ENCODE peak calls at places on chromosomes 6 and 20, in nine cellular contexts. One of them, this sample, is unnamed.

GRCh38 chr6:42450314-42451145 is 1.2 kb downstream of the TRERF1 start:
- DNase-seq in HepG2: no peak
- DNase-seq in testis: peak
- DNase-seq in K562: no peak
- DNase-seq in fibroblast of lung: peak
- DNase-seq in activated B cell treated with CpG ODN at 0.5 μM for 24 hours: no peak
- DNase-seq in psoas muscle: no peak
- DNase-seq in lower lobe of right lung: no peak
- DNase-seq in right lobe of liver: no peak
- DNase-seq in this sample: no peak

GRCh38 chr20:49751397-49751735 is 37.7 kb upstream of the B4GALT5 start:
- DNase-seq in HepG2: no peak
- DNase-seq in testis: no peak
- DNase-seq in K562: no peak
- DNase-seq in fibroblast of lung: no peak
- DNase-seq in activated B cell treated with CpG ODN at 0.5 μM for 24 hours: no peak
- DNase-seq in psoas muscle: peak
- DNase-seq in lower lobe of right lung: no peak
- DNase-seq in right lobe of liver: no peak
- DNase-seq in this sample: no peak

GRCh38 chr6:53203483-53203882 is 54.8 kb upstream of the GCM1 start:
- DNase-seq in HepG2: no peak
- DNase-seq in testis: no peak
- DNase-seq in K562: no peak
- DNase-seq in fibroblast of lung: no peak
- DNase-seq in activated B cell treated with CpG ODN at 0.5 μM for 24 hours: no peak
- DNase-seq in psoas muscle: no peak
- DNase-seq in lower lobe of right lung: no peak
- DNase-seq in right lobe of liver: no peak
- DNase-seq in this sample: no peak

GRCh38 chr20:20368414-20369352 is 779 bp downstream of the INSM1 start:
- DNase-seq in HepG2: no peak
- DNase-seq in testis: no peak
- DNase-seq in K562: no peak
- DNase-seq in fibroblast of lung: no peak
- DNase-seq in activated B cell treated with CpG ODN at 0.5 μM for 24 hours: peak
- DNase-seq in psoas muscle: no peak
- DNase-seq in lower lobe of right lung: no peak
- DNase-seq in right lobe of liver: no peak
- DNase-seq in this sample: no peak

GRCh38 chr6:53862517-53863457 is 68.0 kb downstream of the LRRC1 start:
- DNase-seq in HepG2: no peak
- DNase-seq in testis: peak
- DNase-seq in K562: no peak
- DNase-seq in fibroblast of lung: peak
- DNase-seq in activated B cell treated with CpG ODN at 0.5 μM for 24 hours: no peak
- DNase-seq in psoas muscle: no peak
- DNase-seq in lower lobe of right lung: no peak
- DNase-seq in right lobe of liver: no peak
- DNase-seq in this sample: no peak

GRCh38 chr20:6590891-6591679 is 176.4 kb upstream of the BMP2 start:
- DNase-seq in HepG2: no peak
- DNase-seq in testis: no peak
- DNase-seq in K562: no peak
- DNase-seq in fibroblast of lung: peak
- DNase-seq in activated B cell treated with CpG ODN at 0.5 μM for 24 hours: no peak
- DNase-seq in psoas muscle: no peak
- DNase-seq in lower lobe of right lung: no peak
- DNase-seq in right lobe of liver: no peak
- DNase-seq in this sample: no peak

GRCh38 chr6:159062965-159063364 is 18.2 kb upstream of the TAGAP start:
- DNase-seq in HepG2: no peak
- DNase-seq in testis: no peak
- DNase-seq in K562: no peak
- DNase-seq in fibroblast of lung: no peak
- DNase-seq in activated B cell treated with CpG ODN at 0.5 μM for 24 hours: no peak
- DNase-seq in psoas muscle: no peak
- DNase-seq in lower lobe of right lung: no peak
- DNase-seq in right lobe of liver: no peak
- DNase-seq in this sample: no peak

GRCh38 chr6:133590196-133590595 is 298.7 kb upstream of the TCF21 start:
- DNase-seq in HepG2: no peak
- DNase-seq in testis: no peak
- DNase-seq in K562: no peak
- DNase-seq in fibroblast of lung: no peak
- DNase-seq in activated B cell treated with CpG ODN at 0.5 μM for 24 hours: no peak
- DNase-seq in psoas muscle: no peak
- DNase-seq in lower lobe of right lung: no peak
- DNase-seq in right lobe of liver: no peak
- DNase-seq in this sample: no peak

GRCh38 chr20:12482661-12483060 is 526.1 kb upstream of the SPTLC3 start:
- DNase-seq in HepG2: no peak
- DNase-seq in testis: no peak
- DNase-seq in K562: no peak
- DNase-seq in fibroblast of lung: no peak
- DNase-seq in activated B cell treated with CpG ODN at 0.5 μM for 24 hours: no peak
- DNase-seq in psoas muscle: no peak
- DNase-seq in lower lobe of right lung: no peak
- DNase-seq in right lobe of liver: no peak
- DNase-seq in this sample: no peak

GRCh38 chr6:78615430-78615904 is 251.9 kb upstream of the IRAK1BP1 start:
- DNase-seq in HepG2: no peak
- DNase-seq in testis: no peak
- DNase-seq in K562: no peak
- DNase-seq in fibroblast of lung: peak
- DNase-seq in activated B cell treated with CpG ODN at 0.5 μM for 24 hours: no peak
- DNase-seq in psoas muscle: no peak
- DNase-seq in lower lobe of right lung: no peak
- DNase-seq in right lobe of liver: no peak
- DNase-seq in this sample: no peak

GRCh38 chr6:78611097-78611625 is 256.2 kb upstream of the IRAK1BP1 start:
- DNase-seq in HepG2: no peak
- DNase-seq in testis: no peak
- DNase-seq in K562: no peak
- DNase-seq in fibroblast of lung: no peak
- DNase-seq in activated B cell treated with CpG ODN at 0.5 μM for 24 hours: no peak
- DNase-seq in psoas muscle: no peak
- DNase-seq in lower lobe of right lung: no peak
- DNase-seq in right lobe of liver: no peak
- DNase-seq in this sample: no peak

GRCh38 chr6:78614961-78615360 is 252.4 kb upstream of the IRAK1BP1 start:
- DNase-seq in HepG2: no peak
- DNase-seq in testis: no peak
- DNase-seq in K562: no peak
- DNase-seq in fibroblast of lung: no peak
- DNase-seq in activated B cell treated with CpG ODN at 0.5 μM for 24 hours: no peak
- DNase-seq in psoas muscle: no peak
- DNase-seq in lower lobe of right lung: no peak
- DNase-seq in right lobe of liver: no peak
- DNase-seq in this sample: no peak

GRCh38 chr6:78607188-78607587 is 260.2 kb upstream of the IRAK1BP1 start:
- DNase-seq in HepG2: no peak
- DNase-seq in testis: no peak
- DNase-seq in K562: no peak
- DNase-seq in fibroblast of lung: peak
- DNase-seq in activated B cell treated with CpG ODN at 0.5 μM for 24 hours: no peak
- DNase-seq in psoas muscle: no peak
- DNase-seq in lower lobe of right lung: no peak
- DNase-seq in right lobe of liver: no peak
- DNase-seq in this sample: no peak

DNA sequence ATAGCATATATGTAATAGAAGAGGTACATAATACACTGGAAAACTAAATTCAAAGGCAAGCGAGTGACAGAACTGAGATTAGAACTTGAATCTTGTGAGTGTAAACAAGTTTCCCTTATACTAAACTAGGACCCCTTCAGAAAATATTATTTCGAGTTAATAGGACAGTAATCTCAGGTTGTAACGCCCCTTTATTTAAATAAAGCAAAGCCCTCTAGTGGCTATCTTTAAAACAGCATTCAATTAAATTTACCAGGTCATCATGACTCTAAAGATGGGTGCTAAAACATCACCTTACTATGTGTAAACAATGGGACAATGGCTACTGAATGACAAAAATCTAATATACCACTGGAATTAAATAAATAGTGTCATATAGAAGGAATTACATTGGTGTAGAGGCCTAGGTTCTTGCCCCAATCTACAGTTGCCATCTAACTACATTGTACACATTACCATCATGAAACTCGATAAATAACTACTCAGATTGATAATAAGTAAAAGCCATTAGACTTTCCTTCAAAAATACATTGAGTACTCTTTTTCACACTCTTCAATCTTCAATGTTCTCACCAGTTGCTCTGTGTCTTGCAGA is 255.4 kb upstream of the IRAK1BP1 start:
- DNase-seq in HepG2: peak
- DNase-seq in testis: no peak
- DNase-seq in K562: peak
- DNase-seq in fibroblast of lung: no peak
- DNase-seq in activated B cell treated with CpG ODN at 0.5 μM for 24 hours: no peak
- DNase-seq in psoas muscle: no peak
- DNase-seq in lower lobe of right lung: no peak
- DNase-seq in right lobe of liver: no peak
- DNase-seq in this sample: no peak
- TF ChIP-seq CTCF in HepG2: no peak
- TF ChIP-seq CTCF in testis: peak
- TF ChIP-seq CTCF in K562: peak
- TF ChIP-seq CTCF in fibroblast of lung: peak
- TF ChIP-seq CTCF in activated B cell treated with CpG ODN at 0.5 μM for 24 hours: no peak
- TF ChIP-seq CTCF in psoas muscle: peak
- TF ChIP-seq CTCF in lower lobe of right lung: peak
- TF ChIP-seq CTCF in right lobe of liver: peak
- TF ChIP-seq CTCF in this sample: peak

GRCh38 chr6:90982051-90982450 is 395.2 kb upstream of the MAP3K7 start:
- DNase-seq in HepG2: no peak
- DNase-seq in testis: no peak
- DNase-seq in K562: no peak
- DNase-seq in fibroblast of lung: no peak
- DNase-seq in activated B cell treated with CpG ODN at 0.5 μM for 24 hours: no peak
- DNase-seq in psoas muscle: no peak
- DNase-seq in lower lobe of right lung: no peak
- DNase-seq in right lobe of liver: no peak
- DNase-seq in this sample: no peak
- TF ChIP-seq CTCF in HepG2: no peak
- TF ChIP-seq CTCF in testis: no peak
- TF ChIP-seq CTCF in K562: peak
- TF ChIP-seq CTCF in fibroblast of lung: no peak
- TF ChIP-seq CTCF in activated B cell treated with CpG ODN at 0.5 μM for 24 hours: no peak
- TF ChIP-seq CTCF in psoas muscle: no peak
- TF ChIP-seq CTCF in lower lobe of right lung: no peak
- TF ChIP-seq CTCF in right lobe of liver: no peak
- TF ChIP-seq CTCF in this sample: no peak

DNA sequence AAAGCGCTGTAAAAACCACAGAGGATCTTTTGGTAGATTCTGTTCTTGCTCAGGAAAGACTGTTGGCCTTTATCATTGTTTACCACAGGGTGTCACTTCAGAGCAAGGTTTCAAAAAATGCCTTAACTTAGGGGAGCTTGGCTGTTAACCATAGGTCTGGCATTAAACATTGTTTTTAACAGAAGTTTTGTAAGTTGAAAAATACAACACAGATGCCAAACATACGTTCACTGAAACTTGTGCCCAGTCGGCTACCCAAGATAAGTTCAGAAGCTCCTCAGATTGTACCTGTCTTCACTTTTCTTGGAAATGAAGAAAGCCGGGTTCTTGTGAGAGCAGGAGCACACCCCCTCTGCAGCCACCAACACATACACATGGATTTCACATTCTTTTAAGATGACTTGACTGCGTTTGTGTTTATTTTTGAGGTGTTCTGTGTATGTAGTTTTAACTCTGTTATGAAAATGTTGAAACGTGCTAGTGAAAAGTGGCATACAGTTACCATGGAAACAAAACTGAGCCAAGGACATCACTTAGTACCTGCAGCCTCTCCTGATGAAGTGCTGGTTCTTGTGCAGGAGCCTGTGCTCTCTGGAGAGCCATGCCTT is 64.9 kb downstream of the SYCP2L start:
- DNase-seq in HepG2: peak
- DNase-seq in testis: no peak
- DNase-seq in K562: no peak
- DNase-seq in fibroblast of lung: peak
- DNase-seq in activated B cell treated with CpG ODN at 0.5 μM for 24 hours: no peak
- DNase-seq in psoas muscle: no peak
- DNase-seq in lower lobe of right lung: no peak
- DNase-seq in right lobe of liver: no peak
- DNase-seq in this sample: no peak
- TF ChIP-seq CTCF in HepG2: peak
- TF ChIP-seq CTCF in testis: peak
- TF ChIP-seq CTCF in K562: peak
- TF ChIP-seq CTCF in fibroblast of lung: peak
- TF ChIP-seq CTCF in activated B cell treated with CpG ODN at 0.5 μM for 24 hours: no peak
- TF ChIP-seq CTCF in psoas muscle: peak
- TF ChIP-seq CTCF in lower lobe of right lung: peak
- TF ChIP-seq CTCF in right lobe of liver: peak
- TF ChIP-seq CTCF in this sample: peak

GRCh38 chr20:9928955-9929354 is 90.1 kb upstream of the PAK5 start:
- DNase-seq in HepG2: no peak
- DNase-seq in testis: no peak
- DNase-seq in K562: no peak
- DNase-seq in fibroblast of lung: no peak
- DNase-seq in activated B cell treated with CpG ODN at 0.5 μM for 24 hours: no peak
- DNase-seq in psoas muscle: no peak
- DNase-seq in lower lobe of right lung: no peak
- DNase-seq in right lobe of liver: no peak
- DNase-seq in this sample: no peak

GRCh38 chr20:9928281-9928737 is 89.4 kb upstream of the PAK5 start:
- DNase-seq in HepG2: no peak
- DNase-seq in testis: no peak
- DNase-seq in K562: no peak
- DNase-seq in fibroblast of lung: no peak
- DNase-seq in activated B cell treated with CpG ODN at 0.5 μM for 24 hours: no peak
- DNase-seq in psoas muscle: no peak
- DNase-seq in lower lobe of right lung: no peak
- DNase-seq in right lobe of liver: no peak
- DNase-seq in this sample: no peak

GRCh38 chr20:9926007-9926406 is 87.1 kb upstream of the PAK5 start:
- DNase-seq in HepG2: no peak
- DNase-seq in testis: no peak
- DNase-seq in K562: no peak
- DNase-seq in fibroblast of lung: no peak
- DNase-seq in activated B cell treated with CpG ODN at 0.5 μM for 24 hours: no peak
- DNase-seq in psoas muscle: no peak
- DNase-seq in lower lobe of right lung: no peak
- DNase-seq in right lobe of liver: no peak
- DNase-seq in this sample: no peak

GRCh38 chr20:9926476-9926875 is 87.6 kb upstream of the PAK5 start:
- DNase-seq in HepG2: no peak
- DNase-seq in testis: no peak
- DNase-seq in K562: no peak
- DNase-seq in fibroblast of lung: no peak
- DNase-seq in activated B cell treated with CpG ODN at 0.5 μM for 24 hours: no peak
- DNase-seq in psoas muscle: no peak
- DNase-seq in lower lobe of right lung: no peak
- DNase-seq in right lobe of liver: no peak
- DNase-seq in this sample: no peak

DNA sequence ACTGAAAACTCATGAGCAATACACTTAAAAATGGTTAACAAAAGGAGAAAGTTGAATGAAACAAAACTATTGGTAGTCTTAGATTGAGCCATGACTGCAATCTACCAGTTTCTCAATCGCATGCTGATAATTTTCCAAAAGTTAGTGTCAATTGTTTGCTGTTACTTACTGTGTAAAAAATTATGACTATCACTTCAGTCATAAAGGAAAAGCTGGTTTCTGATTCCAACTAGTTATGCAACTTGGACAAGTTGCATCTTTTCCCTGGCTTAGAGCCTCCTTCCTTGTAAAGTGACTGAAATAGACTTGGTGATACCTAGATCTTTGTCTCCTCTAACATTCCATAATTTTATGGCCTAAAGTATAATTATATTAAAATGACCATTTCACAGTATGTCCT is 88.3 kb upstream of the PAK5 start:
- DNase-seq in HepG2: no peak
- DNase-seq in testis: no peak
- DNase-seq in K562: no peak
- DNase-seq in fibroblast of lung: no peak
- DNase-seq in activated B cell treated with CpG ODN at 0.5 μM for 24 hours: no peak
- DNase-seq in psoas muscle: no peak
- DNase-seq in lower lobe of right lung: no peak
- DNase-seq in right lobe of liver: no peak
- DNase-seq in this sample: no peak
- TF ChIP-seq CTCF in HepG2: no peak
- TF ChIP-seq CTCF in testis: no peak
- TF ChIP-seq CTCF in K562: no peak
- TF ChIP-seq CTCF in fibroblast of lung: no peak
- TF ChIP-seq CTCF in activated B cell treated with CpG ODN at 0.5 μM for 24 hours: no peak
- TF ChIP-seq CTCF in psoas muscle: no peak
- TF ChIP-seq CTCF in lower lobe of right lung: no peak
- TF ChIP-seq CTCF in right lobe of liver: no peak
- TF ChIP-seq CTCF in this sample: no peak

This sample was measured in mesothelial cell of epicardium.